ENCODE peak calls at places on chromosomes 13 and 19, in five cellular contexts. E is activated T-helper 1 cell treated with Interleukin-2 at 50 U/mL for 16 hours; L is posterior vena cava; P is thoracic aorta; W is CD8-positive, alpha-beta T cell. M is an unnamed sample.

GRCh38 chr19:40239415-40240226 is 13.1 kb upstream of the CCNP start:
- DNase-seq in E (no peak), L (no peak), P (no peak), W (no peak), M (no peak)

GRCh38 chr19:11626252-11626651 is 29.0 kb downstream of the ZNF627 start:
- DNase-seq in E (no peak), L (no peak), P (no peak), W (no peak), M (no peak)

GRCh38 chr13:49811527-49811908 is 19.0 kb upstream of the KPNA3 start:
- DNase-seq in E (no peak), L (no peak), P (no peak), W (no peak), M (no peak)

GRCh38 chr19:12841094-12841493 is 2.8 kb downstream of the MAST1 start:
- DNase-seq in E (no peak), L (no peak), P (no peak), W (no peak), M (peak)

GRCh38 chr13:111403266-111403665 is 82.8 kb downstream of the TEX29 start:
- DNase-seq in E (no peak), L (no peak), P (no peak), W (no peak), M (peak)

GRCh38 chr13:20197361-20197834 is 4.7 kb upstream of the GJB2 start:
- DNase-seq in E (no peak), L (no peak), P (no peak), W (no peak), M (no peak)

GRCh38 chr19:47805313-47805712 is 962 bp upstream of the TPRX1 start:
- DNase-seq in E (no peak), L (no peak), P (no peak), W (no peak), M (no peak)

GRCh38 chr13:107585466-107585865 is 629.9 kb downstream of the LIG4 start:
- DNase-seq in E (no peak), L (no peak), P (no peak), W (no peak), M (no peak)

GRCh38 chr19:34186205-34186604 is 13.9 kb downstream of the LSM14A start:
- DNase-seq in E (no peak), L (no peak), P (no peak), W (no peak), M (no peak)

GRCh38 chr13:43237616-43238015 is 214.2 kb downstream of the DNAJC15 start:
- DNase-seq in E (no peak), L (no peak), P (no peak), W (no peak), M (no peak)

GRCh38 chr13:109790951-109791605 is 4.7 kb upstream of the IRS2 start:
- DNase-seq in E (no peak), L (no peak), P (no peak), W (peak), M (no peak)

GRCh38 chr13:111638233-111638632 is 317.8 kb downstream of the TEX29 start:
- DNase-seq in E (no peak), L (no peak), P (no peak), W (no peak), M (no peak)

GRCh38 chr13:46617382-46617781 is 64.4 kb downstream of the LRCH1 start:
- DNase-seq in E (no peak), L (no peak), P (no peak), W (no peak), M (no peak)

GRCh38 chr13:91240341-91240740 is 107.1 kb upstream of the MIR17HG start:
- DNase-seq in E (no peak), L (no peak), P (no peak), W (no peak), M (no peak)

GRCh38 chr19:55579766-55580621 is 654 bp downstream of the ZNF579 start:
- DNase-seq in E (no peak), L (no peak), P (no peak), W (no peak), M (no peak)

GRCh38 chr19:1690570-1691307 is 38.3 kb upstream of the TCF3 start:
- DNase-seq in E (no peak), L (no peak), P (no peak), W (peak), M (peak)